ENCODE peak calls at places on chromosome 15, in four cellular contexts. One of them, this sample, is unnamed. For H3F3A, the result is how much of the 10 kb centered on the place peaks cover.

GRCh38 chr15:88636039-88636438 is 2.8 kb upstream of the ISG20 start:
- DNase-seq in MM.1S: no peak
- DNase-seq in PC-3: peak
- DNase-seq in GM23248: no peak
- DNase-seq in this sample: no peak

GRCh38 chr15:65902373-65902772 is 33.1 kb downstream of the RAB11A start:
- DNase-seq in MM.1S: no peak
- DNase-seq in PC-3: peak
- DNase-seq in GM23248: no peak
- DNase-seq in this sample: no peak

GRCh38 chr15:56654624-56655023 is 78.7 kb downstream of the ZNF280D start:
- DNase-seq in MM.1S: no peak
- DNase-seq in PC-3: no peak
- DNase-seq in GM23248: peak
- DNase-seq in this sample: no peak

GRCh38 chr15:57534279-57534678 is 57.4 kb upstream of the MYZAP start:
- DNase-seq in MM.1S: no peak
- DNase-seq in PC-3: no peak
- DNase-seq in GM23248: no peak
- DNase-seq in this sample: no peak

GRCh38 chr15:72796210-72796514 is 12.6 kb upstream of the ADPGK start:
- DNase-seq in MM.1S: peak
- DNase-seq in PC-3: peak
- DNase-seq in GM23248: peak
- DNase-seq in this sample: no peak

GRCh38 chr15:90036806-90037509 is 35.8 kb downstream of the ZNF710 start:
- DNase-seq in MM.1S: no peak
- DNase-seq in PC-3: no peak
- DNase-seq in GM23248: no peak
- DNase-seq in this sample: no peak

GRCh38 chr15:90497912-90498311 is 31.8 kb upstream of the CRTC3 start:
- DNase-seq in MM.1S: no peak
- DNase-seq in PC-3: peak
- DNase-seq in GM23248: no peak
- DNase-seq in this sample: no peak

GRCh38 chr15:29262738-29263137 is 6.9 kb downstream of the NSMCE3 start:
- DNase-seq in MM.1S: no peak
- DNase-seq in PC-3: no peak
- DNase-seq in GM23248: no peak
- DNase-seq in this sample: no peak

GRCh38 chr15:88990185-88990679 is 77.1 kb upstream of the MFGE8 start:
- DNase-seq in MM.1S: no peak
- DNase-seq in PC-3: no peak
- DNase-seq in GM23248: no peak
- DNase-seq in this sample: no peak

GRCh38 chr15:85676332-85676731 is 118.4 kb downstream of the KLHL25 start:
- DNase-seq in MM.1S: no peak
- DNase-seq in PC-3: peak
- DNase-seq in GM23248: no peak
- DNase-seq in this sample: no peak

GRCh38 chr15:95247068-95247984 is 1016.0 kb downstream of the MCTP2 start:
- DNase-seq in MM.1S: no peak
- DNase-seq in PC-3: peak
- DNase-seq in GM23248: peak
- DNase-seq in this sample: no peak

GRCh38 chr15:93428807-93429351 is 339.9 kb upstream of the RGMA start:
- DNase-seq in MM.1S: no peak
- DNase-seq in PC-3: no peak
- DNase-seq in GM23248: no peak
- DNase-seq in this sample: no peak

GRCh38 chr15:88258021-88258641 is 1.6 kb upstream of the NTRK3 start:
- DNase-seq in MM.1S: peak
- DNase-seq in PC-3: no peak
- DNase-seq in GM23248: peak
- DNase-seq in this sample: peak

GRCh38 chr15:42453826-42454225 is 37.1 kb downstream of the ZNF106 start:
- DNase-seq in MM.1S: no peak
- DNase-seq in PC-3: no peak
- DNase-seq in GM23248: no peak
- DNase-seq in this sample: no peak

GRCh38 chr15:101019351-101019750 is 100.2 kb downstream of the LRRK1 start:
- DNase-seq in MM.1S: no peak
- DNase-seq in PC-3: no peak
- DNase-seq in GM23248: no peak
- DNase-seq in this sample: no peak

GRCh38 chr15:68228971-68229385 is 550 bp downstream of the CLN6 start:
- DNase-seq in MM.1S: no peak
- DNase-seq in PC-3: no peak
- DNase-seq in GM23248: peak
- DNase-seq in this sample: no peak

GRCh38 chr15:55993804-55994539 is 560 bp upstream of the NEDD4 start:
- DNase-seq in MM.1S: no peak
- DNase-seq in PC-3: peak
- DNase-seq in GM23248: peak
- DNase-seq in this sample: peak

GRCh38 chr15:65198571-65198970 is 12.7 kb downstream of the CILP start:
- DNase-seq in MM.1S: no peak
- DNase-seq in PC-3: no peak
- DNase-seq in GM23248: no peak
- DNase-seq in this sample: no peak

GRCh38 chr15:101026686-101027272 is 107.6 kb downstream of the LRRK1 start:
- DNase-seq in MM.1S: no peak
- DNase-seq in PC-3: no peak
- DNase-seq in GM23248: no peak
- DNase-seq in this sample: no peak

GRCh38 chr15:85941186-85941855 is 138.3 kb upstream of the AGBL1 start:
- DNase-seq in MM.1S: no peak
- DNase-seq in PC-3: no peak
- DNase-seq in GM23248: no peak
- DNase-seq in this sample: no peak

GRCh38 chr15:38005949-38006800 is 71.7 kb downstream of the TMCO5A start:
- DNase-seq in MM.1S: no peak
- DNase-seq in PC-3: no peak
- DNase-seq in GM23248: peak
- DNase-seq in this sample: no peak

GRCh38 chr15:52790166-52790708 is at the start of gene ONECUT1:
- DNase-seq in MM.1S: peak
- DNase-seq in PC-3: peak
- DNase-seq in GM23248: peak
- DNase-seq in this sample: peak

GRCh38 chr15:52789008-52789600 is 1.0 kb downstream of the ONECUT1 start:
- DNase-seq in MM.1S: no peak
- DNase-seq in PC-3: no peak
- DNase-seq in GM23248: no peak
- DNase-seq in this sample: no peak

GRCh38 chr15:52791776-52792175 is 1.6 kb upstream of the ONECUT1 start:
- DNase-seq in MM.1S: no peak
- DNase-seq in PC-3: no peak
- DNase-seq in GM23248: no peak
- DNase-seq in this sample: no peak

GRCh38 chr15:52789601-52790165 is 453 bp downstream of the ONECUT1 start:
- DNase-seq in MM.1S: no peak
- DNase-seq in PC-3: no peak
- DNase-seq in GM23248: peak
- DNase-seq in this sample: peak

DNA sequence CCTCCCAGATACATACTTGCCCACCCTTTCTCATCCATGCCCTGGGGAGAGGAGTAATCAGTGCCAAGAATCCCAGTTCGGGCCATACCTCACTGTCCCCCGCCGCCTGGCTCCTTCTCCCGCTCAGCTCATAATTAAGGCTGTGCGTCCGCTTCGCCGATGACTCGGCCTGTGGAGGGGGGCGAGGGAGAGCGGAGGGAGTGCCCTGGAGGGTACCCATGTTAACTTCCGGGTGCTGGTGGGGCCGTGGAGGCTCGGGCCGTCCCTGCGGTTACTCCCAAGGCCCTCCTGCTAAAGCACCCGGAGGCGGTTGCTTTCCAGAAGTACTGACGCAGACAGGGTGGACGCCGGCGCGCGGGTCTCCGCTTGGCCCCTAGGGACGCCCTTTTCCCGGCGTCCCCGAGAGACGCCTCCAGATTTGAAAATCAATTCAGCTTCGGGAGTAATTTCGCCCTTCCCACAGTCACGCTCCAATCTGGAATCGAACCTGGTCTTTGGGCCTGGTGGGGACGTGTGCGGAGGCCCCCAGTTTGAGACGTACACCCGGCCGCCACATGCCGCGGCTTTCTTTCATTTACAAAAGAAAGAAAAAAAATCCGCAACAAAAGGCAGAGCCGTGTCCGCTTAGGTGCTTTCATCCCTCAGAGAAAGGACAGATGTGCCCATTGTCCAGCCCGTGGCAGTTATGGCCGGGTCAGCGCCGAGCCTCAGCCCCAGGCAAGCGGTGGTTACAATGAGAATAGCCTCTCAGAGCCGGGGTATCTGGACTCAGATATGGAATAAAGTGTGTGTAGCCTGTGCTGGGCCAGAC is 1.0 kb upstream of the ONECUT1 start:
- DNase-seq in MM.1S: no peak
- DNase-seq in PC-3: no peak
- DNase-seq in GM23248: no peak
- DNase-seq in this sample: peak
- TF ChIP-seq EZH2 in MM.1S: no peak
- TF ChIP-seq EZH2 in PC-3: no peak
- TF ChIP-seq EZH2 in GM23248: peak
- TF ChIP-seq EZH2 in this sample: peak

DNA sequence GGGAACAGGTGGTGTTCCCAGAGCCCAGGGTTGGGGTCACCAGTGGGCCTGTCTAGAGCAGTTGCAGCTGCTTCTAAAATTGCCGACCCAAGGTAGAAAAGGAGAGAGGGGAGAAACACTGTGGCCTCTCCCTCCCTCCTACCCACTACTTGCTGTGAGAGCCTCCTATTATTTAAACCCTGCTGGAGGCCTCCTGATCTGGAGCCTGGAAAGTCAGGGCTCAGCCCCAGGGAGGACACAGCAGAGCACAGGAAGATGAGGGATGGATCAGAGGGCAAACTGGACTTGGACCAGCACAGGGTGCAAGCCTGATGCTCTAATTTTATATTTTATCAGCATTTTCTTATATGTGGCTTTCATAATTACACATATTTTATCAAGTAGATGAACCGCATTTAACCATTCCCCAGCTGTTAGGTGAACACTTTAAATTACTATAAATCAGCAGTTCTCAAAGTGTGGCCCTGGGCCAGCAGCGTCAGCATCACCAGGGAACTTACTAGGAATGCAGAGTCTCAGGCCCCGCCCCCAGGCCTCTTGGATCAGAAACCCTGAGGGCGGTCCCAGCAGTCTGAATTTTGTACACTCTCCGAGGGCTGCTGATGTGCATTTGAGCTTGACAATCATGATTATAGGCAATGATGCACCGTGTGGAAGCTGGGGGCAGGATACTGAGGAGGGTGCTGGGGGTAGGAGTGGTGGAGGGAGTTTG is 26.7 kb downstream of the SMAD3 start:
- DNase-seq in MM.1S: no peak
- DNase-seq in PC-3: no peak
- DNase-seq in GM23248: no peak
- DNase-seq in this sample: peak
- H3K9ac ChIP-seq in MM.1S: no peak
- H3K9ac ChIP-seq in PC-3: peak
- H3K9ac ChIP-seq in GM23248: peak
- H3K9ac ChIP-seq in this sample: no peak

GRCh38 chr15:52682776-52683175 is 3.6 kb upstream of the ATOSA start:
- DNase-seq in MM.1S: peak
- DNase-seq in PC-3: peak
- DNase-seq in GM23248: no peak
- DNase-seq in this sample: no peak
- H3F3A ChIP-seq in MM.1S: under half
- H3F3A ChIP-seq in PC-3: under half
- H3F3A ChIP-seq in GM23248: under half
- H3F3A ChIP-seq in this sample: under half

DNA sequence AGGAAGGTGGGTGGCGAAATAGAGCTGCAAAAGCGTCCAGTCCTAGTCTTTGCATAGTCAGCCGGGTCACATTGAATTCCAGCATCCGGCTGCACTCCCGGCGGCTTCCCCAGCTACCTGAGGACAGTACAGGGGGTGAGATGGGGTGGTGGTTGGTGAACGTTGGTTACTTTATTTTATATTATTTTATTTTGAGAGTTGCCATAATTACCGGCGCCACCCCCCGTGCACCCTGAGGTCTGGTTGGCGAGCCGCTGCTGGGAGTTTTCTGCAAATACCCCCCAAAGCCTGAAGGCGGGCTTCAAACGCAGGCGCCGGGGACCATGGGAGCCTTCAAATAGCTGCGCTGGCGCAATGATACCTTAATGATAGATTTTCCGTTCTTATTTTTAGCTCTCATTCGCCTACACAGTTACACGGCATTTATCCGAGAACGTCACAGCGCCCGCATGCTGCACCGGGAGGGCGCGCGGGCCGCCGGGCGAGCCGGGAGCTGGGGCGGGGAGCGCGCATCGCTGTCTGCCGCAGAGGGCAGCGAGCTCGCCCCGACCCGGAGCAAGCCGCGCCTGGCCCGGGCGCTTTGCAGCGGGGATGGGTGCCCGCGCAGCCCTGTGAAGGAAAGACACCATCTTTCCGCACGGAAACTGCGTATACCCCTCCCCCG is 756 bp upstream of the RASGRF1 start:
- DNase-seq in MM.1S: no peak
- DNase-seq in PC-3: no peak
- DNase-seq in GM23248: peak
- DNase-seq in this sample: peak
- TF ChIP-seq EZH2 in MM.1S: no peak
- TF ChIP-seq EZH2 in PC-3: no peak
- TF ChIP-seq EZH2 in GM23248: no peak
- TF ChIP-seq EZH2 in this sample: peak

GRCh38 chr15:32957219-32957618 is 237.3 kb downstream of the FMN1 start:
- DNase-seq in MM.1S: no peak
- DNase-seq in PC-3: peak
- DNase-seq in GM23248: no peak
- DNase-seq in this sample: no peak

GRCh38 chr15:32956006-32956405 is 238.2 kb downstream of the GREM1 start:
- DNase-seq in MM.1S: no peak
- DNase-seq in PC-3: peak
- DNase-seq in GM23248: peak
- DNase-seq in this sample: peak

GRCh38 chr15:32952901-32953889 is 235.4 kb downstream of the GREM1 start:
- DNase-seq in MM.1S: no peak
- DNase-seq in PC-3: no peak
- DNase-seq in GM23248: no peak
- DNase-seq in this sample: peak

GRCh38 chr15:32959077-32959476 is 235.4 kb downstream of the FMN1 start:
- DNase-seq in MM.1S: no peak
- DNase-seq in PC-3: no peak
- DNase-seq in GM23248: peak
- DNase-seq in this sample: no peak
- H3K9ac ChIP-seq in MM.1S: no peak
- H3K9ac ChIP-seq in PC-3: no peak
- H3K9ac ChIP-seq in GM23248: peak
- H3K9ac ChIP-seq in this sample: no peak